ENCODE peak calls at places on chromosome 4, in five cellular contexts. One of them, this sample, is unnamed.

GRCh38 chr4:164572877-164573279 is 181.1 kb upstream of the SMIM31 start:
- DNase-seq in GM23338: no peak
- DNase-seq in CD8-positive, alpha-beta T cell: no peak
- DNase-seq in SK-N-MC: no peak
- DNase-seq in heart right ventricle: no peak
- DNase-seq in this sample: peak; percentile 40

GRCh38 chr4:24328300-24328699 is 256.1 kb downstream of the DHX15 start:
- DNase-seq in GM23338: peak; percentile 56
- DNase-seq in CD8-positive, alpha-beta T cell: no peak
- DNase-seq in SK-N-MC: no peak
- DNase-seq in heart right ventricle: no peak
- DNase-seq in this sample: no peak

GRCh38 chr4:83644677-83645639 is 109.0 kb downstream of the GPAT3 start:
- DNase-seq in GM23338: peak; percentile 78
- DNase-seq in CD8-positive, alpha-beta T cell: no peak
- DNase-seq in SK-N-MC: peak; percentile 92
- DNase-seq in heart right ventricle: peak; percentile 25
- DNase-seq in this sample: no peak

GRCh38 chr4:103018391-103019318 is 850 bp downstream of the SLC9B1 start:
- DNase-seq in GM23338: peak; percentile 27
- DNase-seq in CD8-positive, alpha-beta T cell: no peak
- DNase-seq in SK-N-MC: no peak
- DNase-seq in heart right ventricle: peak; percentile 36
- DNase-seq in this sample: no peak

GRCh38 chr4:93908778-93909177 is 80.2 kb downstream of the ATOH1 start:
- DNase-seq in GM23338: no peak
- DNase-seq in CD8-positive, alpha-beta T cell: no peak
- DNase-seq in SK-N-MC: no peak
- DNase-seq in heart right ventricle: no peak
- DNase-seq in this sample: no peak

GRCh38 chr4:178812866-178813265 is 1370.6 kb upstream of the AGA start:
- DNase-seq in GM23338: no peak
- DNase-seq in CD8-positive, alpha-beta T cell: no peak
- DNase-seq in SK-N-MC: no peak
- DNase-seq in heart right ventricle: no peak
- DNase-seq in this sample: no peak

GRCh38 chr4:48016141-48017107 is at the start of the genes CNGA1 and NIPAL1:
- DNase-seq in GM23338: peak; percentile 96
- DNase-seq in CD8-positive, alpha-beta T cell: peak; percentile 23
- DNase-seq in SK-N-MC: no peak
- DNase-seq in heart right ventricle: peak; percentile 50
- DNase-seq in this sample: peak; percentile 62

GRCh38 chr4:17265139-17265538 is 246.8 kb downstream of the QDPR start:
- DNase-seq in GM23338: no peak
- DNase-seq in CD8-positive, alpha-beta T cell: no peak
- DNase-seq in SK-N-MC: no peak
- DNase-seq in heart right ventricle: no peak
- DNase-seq in this sample: no peak

GRCh38 chr4:40321671-40322131 is 13.4 kb upstream of the CHRNA9 start:
- DNase-seq in GM23338: no peak
- DNase-seq in CD8-positive, alpha-beta T cell: no peak
- DNase-seq in SK-N-MC: no peak
- DNase-seq in heart right ventricle: no peak
- DNase-seq in this sample: no peak

GRCh38 chr4:5054532-5054931 is 3.3 kb downstream of the STK32B start:
- DNase-seq in GM23338: no peak
- DNase-seq in CD8-positive, alpha-beta T cell: no peak
- DNase-seq in SK-N-MC: no peak
- DNase-seq in heart right ventricle: no peak
- DNase-seq in this sample: no peak

GRCh38 chr4:30839583-30840520 is 119.7 kb downstream of the PCDH7 start:
- DNase-seq in GM23338: peak; percentile 38
- DNase-seq in CD8-positive, alpha-beta T cell: no peak
- DNase-seq in SK-N-MC: no peak
- DNase-seq in heart right ventricle: no peak
- DNase-seq in this sample: no peak
- H3K27ac ChIP-seq in GM23338: peak overlapping the region; percentile 5
- H3K27ac ChIP-seq in CD8-positive, alpha-beta T cell: no peak overlapping the region
- H3K27ac ChIP-seq in SK-N-MC: no peak overlapping the region
- H3K27ac ChIP-seq in heart right ventricle: no peak overlapping the region
- H3K27ac ChIP-seq in this sample: no peak overlapping the region

DNA sequence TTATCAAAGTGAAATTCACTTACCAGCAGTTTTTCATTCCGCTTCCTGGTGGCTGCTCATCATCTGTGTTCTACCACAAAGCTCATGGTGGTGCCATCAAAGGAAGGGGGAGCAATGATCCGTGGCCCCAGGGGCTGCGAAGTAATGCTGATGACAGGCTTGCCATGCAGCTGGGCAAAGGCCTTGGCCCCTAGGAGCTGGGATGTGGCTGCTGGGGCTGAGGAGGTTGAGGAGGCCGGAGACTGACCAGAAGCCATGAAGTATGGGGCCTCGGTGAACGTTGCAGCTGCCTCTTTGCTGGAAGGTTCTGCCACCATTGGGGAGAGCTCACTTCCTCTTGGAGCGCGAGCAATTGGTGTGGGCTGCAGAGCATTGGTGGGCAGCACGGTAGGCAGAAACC is 8.4 kb downstream of the C4orf54 start:
- DNase-seq in GM23338: no peak
- DNase-seq in CD8-positive, alpha-beta T cell: no peak
- DNase-seq in SK-N-MC: no peak
- DNase-seq in heart right ventricle: no peak
- DNase-seq in this sample: no peak
- H3K27ac ChIP-seq in GM23338: no peak overlapping the region
- H3K27ac ChIP-seq in CD8-positive, alpha-beta T cell: no peak overlapping the region
- H3K27ac ChIP-seq in SK-N-MC: no peak overlapping the region
- H3K27ac ChIP-seq in heart right ventricle: no peak overlapping the region
- H3K27ac ChIP-seq in this sample: no peak overlapping the region

DNA sequence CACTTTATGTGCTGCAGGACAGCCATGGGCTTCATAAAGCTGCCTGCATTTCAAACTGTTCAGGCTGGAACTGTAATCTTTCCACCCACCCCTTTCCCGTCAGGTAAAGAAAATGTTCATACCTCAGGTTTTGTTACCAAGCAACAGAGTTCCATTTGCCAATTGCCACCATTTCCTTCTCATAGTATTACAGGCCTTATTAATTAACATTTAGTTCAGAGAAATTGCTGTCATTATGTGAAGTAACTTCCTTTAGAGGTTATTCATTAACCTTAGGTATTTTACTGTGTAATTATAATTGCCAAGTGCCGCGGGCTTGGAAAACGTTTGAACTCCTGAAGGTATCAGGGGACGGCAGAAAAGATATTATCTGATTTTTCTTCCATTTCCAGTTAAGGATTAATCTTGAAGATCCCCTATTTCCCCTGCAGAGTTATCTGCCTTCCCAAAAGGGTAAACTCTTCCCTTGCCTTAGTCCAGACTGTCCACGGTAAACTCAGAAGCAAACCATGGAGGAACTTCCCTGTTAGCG is 149.6 kb downstream of the SPRY1 start:
- DNase-seq in GM23338: no peak
- DNase-seq in CD8-positive, alpha-beta T cell: no peak
- DNase-seq in SK-N-MC: no peak
- DNase-seq in heart right ventricle: no peak
- DNase-seq in this sample: no peak
- H3K27ac ChIP-seq in GM23338: peak overlapping the region; percentile 56
- H3K27ac ChIP-seq in CD8-positive, alpha-beta T cell: no peak overlapping the region
- H3K27ac ChIP-seq in SK-N-MC: no peak overlapping the region
- H3K27ac ChIP-seq in heart right ventricle: no peak overlapping the region
- H3K27ac ChIP-seq in this sample: peak overlapping the region; percentile 60

GRCh38 chr4:148055844-148056243 is 324.0 kb downstream of the ARHGAP10 start:
- DNase-seq in GM23338: no peak
- DNase-seq in CD8-positive, alpha-beta T cell: no peak
- DNase-seq in SK-N-MC: no peak
- DNase-seq in heart right ventricle: no peak
- DNase-seq in this sample: no peak
- H3K27ac ChIP-seq in GM23338: no peak overlapping the region
- H3K27ac ChIP-seq in CD8-positive, alpha-beta T cell: peak overlapping the region; percentile 14
- H3K27ac ChIP-seq in SK-N-MC: no peak overlapping the region
- H3K27ac ChIP-seq in heart right ventricle: no peak overlapping the region
- H3K27ac ChIP-seq in this sample: no peak overlapping the region